ENCODE peak calls at places on chromosome 4, in four cellular contexts. One of them, this sample, is unnamed.

GRCh38 chr4:186621959-186622553 is 66.7 kb upstream of the MTNR1A start:
- DNase-seq in spleen: no peak
- DNase-seq in SW 1271: peak
- DNase-seq in hepatic stellate cell: peak
- DNase-seq in this sample: no peak

GRCh38 chr4:55834086-55834795 is 14.7 kb downstream of the EXOC1L start:
- DNase-seq in spleen: no peak
- DNase-seq in SW 1271: no peak
- DNase-seq in hepatic stellate cell: no peak
- DNase-seq in this sample: no peak

GRCh38 chr4:121943941-121944340 is 7.9 kb downstream of the TRPC3 start:
- DNase-seq in spleen: no peak
- DNase-seq in SW 1271: no peak
- DNase-seq in hepatic stellate cell: no peak
- DNase-seq in this sample: no peak

GRCh38 chr4:15936495-15936894 is 2.0 kb downstream of the FGFBP1 start:
- DNase-seq in spleen: no peak
- DNase-seq in SW 1271: no peak
- DNase-seq in hepatic stellate cell: no peak
- DNase-seq in this sample: no peak

GRCh38 chr4:121189811-121190210 is 25.7 kb upstream of the TNIP3 start:
- DNase-seq in spleen: no peak
- DNase-seq in SW 1271: no peak
- DNase-seq in hepatic stellate cell: no peak
- DNase-seq in this sample: no peak

GRCh38 chr4:139555705-139556070 is 331 bp downstream of the SETD7 start:
- DNase-seq in spleen: no peak
- DNase-seq in SW 1271: peak
- DNase-seq in hepatic stellate cell: peak
- DNase-seq in this sample: no peak

GRCh38 chr4:143411527-143412480 is 75.1 kb downstream of the GAB1 start:
- DNase-seq in spleen: no peak
- DNase-seq in SW 1271: no peak
- DNase-seq in hepatic stellate cell: no peak
- DNase-seq in this sample: no peak

GRCh38 chr4:184315675-184316359 is 98.1 kb upstream of the ENPP6 start:
- DNase-seq in spleen: no peak
- DNase-seq in SW 1271: no peak
- DNase-seq in hepatic stellate cell: no peak
- DNase-seq in this sample: no peak

GRCh38 chr4:98377626-98378025 is 116.4 kb downstream of the RAP1GDS1 start:
- DNase-seq in spleen: no peak
- DNase-seq in SW 1271: no peak
- DNase-seq in hepatic stellate cell: peak
- DNase-seq in this sample: no peak